ENCODE peak calls at places on chromosomes 12 and 14, in five cellular contexts. Y, K, L, I and T are unnamed samples.

GRCh38 chr12:42729532-42729895 is 140.0 kb upstream of the PRICKLE1 start:
- DNase-seq in Y (no peak), K (peak), L (peak), I (no peak), T (no peak)

GRCh38 chr14:59004012-59004411 is 184.5 kb upstream of the DAAM1 start:
- DNase-seq in Y (no peak), K (peak), L (no peak), I (no peak), T (no peak)

GRCh38 chr12:25811656-25812126 is 146.8 kb upstream of the RASSF8 start:
- DNase-seq in Y (no peak), K (peak), L (no peak), I (no peak), T (no peak)

GRCh38 chr12:52231305-52232232 is 1.5 kb upstream of the KRT7 start:
- DNase-seq in Y (no peak), K (no peak), L (peak), I (no peak), T (no peak)

GRCh38 chr14:65478596-65478995 is 66.1 kb downstream of the FUT8 start:
- DNase-seq in Y (no peak), K (peak), L (no peak), I (no peak), T (no peak)

GRCh38 chr12:15966426-15966825 is 55.3 kb downstream of the DERA start:
- DNase-seq in Y (no peak), K (peak), L (no peak), I (no peak), T (no peak)

GRCh38 chr12:68148261-68148951 is 11.1 kb downstream of the IFNG start:
- DNase-seq in Y (no peak), K (no peak), L (peak), I (no peak), T (no peak)

GRCh38 chr12:121532503-121533390 is 48.1 kb downstream of the KDM2B start:
- DNase-seq in Y (no peak), K (peak), L (no peak), I (no peak), T (no peak)

GRCh38 chr12:84779169-84779568 is 133.4 kb downstream of the SLC6A15 start:
- DNase-seq in Y (no peak), K (no peak), L (no peak), I (no peak), T (no peak)

GRCh38 chr12:53659011-53659551 is 16.8 kb downstream of the ATP5MC2 start:
- DNase-seq in Y (no peak), K (peak), L (no peak), I (no peak), T (peak)

GRCh38 chr12:3150820-3151590 is 73.8 kb downstream of the TSPAN9 start:
- DNase-seq in Y (peak), K (peak), L (no peak), I (no peak), T (no peak)

GRCh38 chr12:102023343-102023930 is 38.4 kb downstream of the WASHC3 start:
- DNase-seq in Y (no peak), K (peak), L (no peak), I (no peak), T (no peak)

GRCh38 chr14:99190696-99191662 is 81.0 kb downstream of the BCL11B start:
- DNase-seq in Y (no peak), K (no peak), L (no peak), I (no peak), T (no peak)

GRCh38 chr14:24080888-24081738 is 9.8 kb downstream of the CPNE6 start:
- DNase-seq in Y (peak), K (peak), L (peak), I (peak), T (no peak)

GRCh38 chr12:103751171-103751570 is 89.9 kb downstream of the NT5DC3 start:
- DNase-seq in Y (no peak), K (no peak), L (no peak), I (no peak), T (no peak)

GRCh38 chr12:90027889-90028570 is 319.4 kb upstream of the ATP2B1 start:
- DNase-seq in Y (no peak), K (peak), L (peak), I (no peak), T (no peak)

GRCh38 chr14:68607081-68607851 is 185.6 kb downstream of the ZFP36L1 start:
- DNase-seq in Y (no peak), K (peak), L (peak), I (no peak), T (no peak)

GRCh38 chr14:54420478-54421116 is 20.6 kb downstream of the CNIH1 start:
- DNase-seq in Y (no peak), K (peak), L (peak), I (peak), T (no peak)

GRCh38 chr14:76780875-76781647 is 19.8 kb downstream of the VASH1 start:
- DNase-seq in Y (peak), K (no peak), L (no peak), I (peak), T (no peak)

GRCh38 chr12:51160814-51161459 is 12.0 kb downstream of the TFCP2 start:
- DNase-seq in Y (no peak), K (peak), L (no peak), I (no peak), T (no peak)

GRCh38 chr12:123050331-123050809 is 69.9 kb downstream of the ARL6IP4 start:
- DNase-seq in Y (no peak), K (peak), L (no peak), I (no peak), T (no peak)

GRCh38 chr12:52823761-52824450 is 10.0 kb upstream of the KRT4 start:
- DNase-seq in Y (no peak), K (no peak), L (no peak), I (no peak), T (no peak)

GRCh38 chr12:48969847-48970701 is 1.5 kb downstream of the WNT10B start:
- DNase-seq in Y (peak), K (peak), L (peak), I (peak), T (no peak)

GRCh38 chr14:22692194-22692593 is 48.0 kb upstream of the OR6J1 start:
- DNase-seq in Y (no peak), K (no peak), L (no peak), I (no peak), T (no peak)
- H3K14ac ChIP-seq in Y (no peak), K (no peak), L (no peak), I (no peak), T (no peak)

GRCh38 chr12:50111417-50111692 is 681 bp upstream of the COX14 start:
- DNase-seq in Y (no peak), K (no peak), L (no peak), I (no peak), T (no peak)
- H4K91ac ChIP-seq in Y (no peak), K (peak), L (no peak), I (no peak), T (no peak)

GRCh38 chr12:4197922-4198763 is 75.4 kb upstream of the CCND2 start:
- DNase-seq in Y (no peak), K (no peak), L (no peak), I (no peak), T (no peak)

GRCh38 chr12:4193821-4194220 is 79.7 kb upstream of the CCND2 start:
- DNase-seq in Y (no peak), K (no peak), L (no peak), I (no peak), T (no peak)

GRCh38 chr12:4194661-4195060 is 78.9 kb upstream of the CCND2 start:
- DNase-seq in Y (no peak), K (no peak), L (no peak), I (no peak), T (no peak)

GRCh38 chr12:4201333-4202105 is 72.0 kb upstream of the CCND2 start:
- DNase-seq in Y (no peak), K (no peak), L (no peak), I (no peak), T (no peak)

GRCh38 chr12:4196805-4197420 is 76.6 kb upstream of the CCND2 start:
- DNase-seq in Y (no peak), K (no peak), L (no peak), I (no peak), T (no peak)
- H2BK12ac ChIP-seq in Y (no peak), K (no peak), L (no peak), I (no peak), T (no peak)

GRCh38 chr14:100223332-100224171 is 15.4 kb upstream of the YY1 start:
- DNase-seq in Y (no peak), K (peak), L (peak), I (no peak), T (no peak)
- H3K14ac ChIP-seq in Y (peak), K (no peak), L (no peak), I (no peak), T (no peak)

GRCh38 chr14:35385042-35385839 is 19.3 kb downstream of the NFKBIA start:
- DNase-seq in Y (no peak), K (peak), L (no peak), I (no peak), T (no peak)
- H4K91ac ChIP-seq in Y (no peak), K (peak), L (peak), I (no peak), T (no peak)

GRCh38 chr14:104746951-104747481 is 5.9 kb upstream of the SIVA1 start:
- DNase-seq in Y (no peak), K (peak), L (no peak), I (no peak), T (no peak)
- H2BK12ac ChIP-seq in Y (no peak), K (no peak), L (no peak), I (no peak), T (no peak)

GRCh38 chr12:94225924-94226630 is 77.7 kb downstream of the PLXNC1 start:
- DNase-seq in Y (peak), K (no peak), L (peak), I (peak), T (no peak)

GRCh38 chr12:94222351-94222750 is 74.0 kb downstream of the PLXNC1 start:
- DNase-seq in Y (no peak), K (no peak), L (no peak), I (no peak), T (no peak)

GRCh38 chr12:94228488-94228907 is 80.1 kb downstream of the PLXNC1 start:
- DNase-seq in Y (no peak), K (no peak), L (no peak), I (no peak), T (no peak)

GRCh38 chr12:94227066-94227465 is 78.7 kb downstream of the PLXNC1 start:
- DNase-seq in Y (no peak), K (no peak), L (no peak), I (no peak), T (no peak)

GRCh38 chr12:94225506-94225905 is 77.1 kb downstream of the PLXNC1 start:
- DNase-seq in Y (no peak), K (no peak), L (no peak), I (no peak), T (no peak)
- H3K14ac ChIP-seq in Y (no peak), K (no peak), L (no peak), I (no peak), T (no peak)

DNA sequence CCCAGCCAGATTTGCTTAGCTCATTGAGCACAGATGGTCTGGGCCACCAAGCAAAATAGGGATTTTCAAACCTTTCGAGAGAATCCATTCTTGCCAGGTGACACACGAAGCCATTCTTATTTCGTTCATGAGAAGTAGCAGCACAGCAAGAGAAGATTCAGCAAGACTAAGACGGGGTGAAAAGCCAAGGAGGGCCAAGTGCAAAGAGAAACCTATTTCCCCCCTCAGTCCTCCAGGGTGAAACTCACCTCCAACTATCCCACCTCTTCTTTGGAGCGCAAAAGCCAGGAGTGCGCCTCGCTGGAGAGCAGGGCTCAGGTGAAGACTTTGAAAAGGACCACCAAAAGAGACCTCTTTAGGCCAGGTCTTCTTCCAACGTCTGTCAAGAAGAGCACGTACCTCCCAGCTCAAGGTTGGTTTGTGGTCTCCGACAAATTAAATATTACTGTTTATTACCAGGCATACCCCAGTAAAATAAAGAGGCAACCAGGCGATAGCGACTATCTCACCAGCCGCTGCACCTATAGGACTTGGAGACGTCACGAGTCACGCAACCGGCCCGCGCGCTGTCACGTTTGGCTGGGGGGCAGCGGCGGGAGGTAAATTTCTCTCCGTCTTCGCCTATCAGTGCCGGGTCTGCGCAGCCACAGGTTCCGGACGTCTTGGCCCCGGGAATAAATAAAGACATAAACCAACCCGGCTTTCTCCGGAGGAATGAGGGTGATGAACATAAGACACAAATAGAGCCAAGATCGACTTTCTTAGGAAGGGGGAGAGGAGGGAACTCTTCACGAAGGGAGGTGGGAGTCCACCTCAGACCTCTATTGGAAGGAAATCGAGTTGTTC is 1.8 kb upstream of the TBX5 start:
- DNase-seq in Y (peak), K (no peak), L (no peak), I (no peak), T (peak)
- H4K91ac ChIP-seq in Y (no peak), K (no peak), L (no peak), I (no peak), T (no peak)

GRCh38 chr12:109027767-109028166 is 6.9 kb upstream of the SVOP start:
- DNase-seq in Y (no peak), K (peak), L (no peak), I (no peak), T (no peak)

GRCh38 chr12:109033239-109034196 is 12.7 kb upstream of the SVOP start:
- DNase-seq in Y (no peak), K (no peak), L (no peak), I (peak), T (no peak)

GRCh38 chr12:109029411-109029810 is 8.5 kb upstream of the SVOP start:
- DNase-seq in Y (no peak), K (no peak), L (no peak), I (peak), T (no peak)
- H2BK12ac ChIP-seq in Y (no peak), K (no peak), L (no peak), I (no peak), T (no peak)

GRCh38 chr14:96245710-96246534 is 10.1 kb upstream of the BDKRB1 start:
- DNase-seq in Y (no peak), K (peak), L (peak), I (no peak), T (no peak)
- H3K14ac ChIP-seq in Y (no peak), K (no peak), L (no peak), I (no peak), T (no peak)